ENCODE peak calls at places on chromosomes 16 and 17, in six cellular contexts. D is nucleus accumbens, E is Ammon's horn, P is MV-4-11, O is neural progenitor cell, M is iris pigment epithelial cell. J is an unnamed sample.

GRCh38 chr16:80023865-80024264 is 423.3 kb upstream of the MAF start:
- DNase-seq in P (no peak), O (no peak), E (no peak), M (peak; percentile 88), D (no peak), J (peak; percentile 56)

GRCh38 chr17:75524971-75525805 is at the start of gene LLGL2:
- DNase-seq in P (peak; percentile 71), E (peak; percentile 58), M (peak; percentile 31), O (peak; percentile 95), D (peak; percentile 43), J (peak; percentile 76)

GRCh38 chr16:3882531-3882930 is 2.0 kb upstream of the CREBBP start:
- DNase-seq in D (no peak), M (no peak), E (no peak), O (no peak), P (no peak), J (no peak)

GRCh38 chr16:83441523-83441922 is 366.3 kb upstream of the HSBP1 start:
- DNase-seq in E (peak; percentile 11), M (peak; percentile 5), O (no peak), D (no peak), P (no peak), J (peak; percentile 77)

GRCh38 chr17:44473367-44473766 is 29.8 kb downstream of the GPATCH8 start:
- DNase-seq in P (no peak), D (no peak), O (no peak), M (no peak), E (no peak), J (no peak)

GRCh38 chr16:27402964-27403600 is 1.1 kb downstream of the IL21R start:
- DNase-seq in P (no peak), O (no peak), E (no peak), M (no peak), D (no peak), J (no peak)

GRCh38 chr16:83245061-83245460 is 562.7 kb upstream of the HSBP1 start:
- DNase-seq in P (no peak), D (no peak), E (no peak), O (no peak), M (peak; percentile 70), J (peak; percentile 12)

GRCh38 chr17:72576289-72576759 is 455.5 kb downstream of the SOX9 start:
- DNase-seq in M (no peak), E (peak; percentile 83), D (peak; percentile 73), P (no peak), O (peak; percentile 78), J (no peak)

GRCh38 chr16:629289-630023 is 1.3 kb upstream of the WFIKKN1 start:
- DNase-seq in P (no peak), M (no peak), D (no peak), E (no peak), O (peak; percentile 91), J (no peak)

GRCh38 chr17:80018917-80019651 is 16.6 kb downstream of the TBC1D16 start:
- DNase-seq in M (no peak), P (no peak), D (no peak), E (no peak), O (no peak), J (no peak)

GRCh38 chr17:1003972-1004768 is 7.2 kb downstream of the TIMM22 start:
- DNase-seq in M (peak; percentile 29), D (no peak), O (no peak), P (peak; percentile 31), E (peak; percentile 62), J (no peak)

GRCh38 chr17:34382586-34383224 is 19.7 kb upstream of the CCL1 start:
- DNase-seq in M (no peak), P (peak; percentile 67), D (no peak), O (no peak), E (no peak), J (peak; percentile 52)

GRCh38 chr17:68794636-68795503 is 160.3 kb downstream of the ABCA8 start:
- DNase-seq in P (peak; percentile 46), O (no peak), D (peak; percentile 70), E (peak; percentile 91), M (peak; percentile 73), J (peak; percentile 37)

GRCh38 chr16:24255446-24256352 is at the start of gene CACNG3:
- DNase-seq in E (peak; percentile 62), M (peak; percentile 26), P (peak; percentile 40), D (peak; percentile 53), O (peak; percentile 99), J (peak; percentile 16)

GRCh38 chr17:42337442-42337841 is 49.1 kb downstream of the STAT5A start:
- DNase-seq in D (no peak), M (no peak), P (peak; percentile 97), O (no peak), E (no peak), J (no peak)

GRCh38 chr16:80875616-80876015 is 71.2 kb upstream of the CDYL2 start:
- DNase-seq in M (peak; percentile 3), O (no peak), D (no peak), P (no peak), E (no peak), J (peak; percentile 37)

GRCh38 chr16:721765-722481 is 977 bp downstream of the ANTKMT start:
- DNase-seq in E (no peak), P (no peak), O (no peak), D (no peak), M (no peak), J (no peak)

GRCh38 chr16:89132194-89133005 is 38.7 kb downstream of the ACSF3 start:
- DNase-seq in O (no peak), D (no peak), M (no peak), E (no peak), P (no peak), J (no peak)

GRCh38 chr16:14181371-14182050 is 110.4 kb downstream of the MRTFB start:
- DNase-seq in E (no peak), P (peak; percentile 35), D (no peak), O (no peak), M (peak; percentile 93), J (peak; percentile 46)

GRCh38 chr16:28623172-28623711 is 13.4 kb upstream of the SULT1A1 start:
- DNase-seq in D (peak; percentile 52), M (no peak), O (no peak), P (no peak), E (peak; percentile 61), J (no peak)

GRCh38 chr16:46948548-46949166 is 24.8 kb downstream of the DNAJA2 start:
- DNase-seq in E (no peak), M (no peak), O (no peak), P (no peak), D (no peak), J (no peak)

GRCh38 chr16:65532218-65532617 is 410.4 kb upstream of the CDH11 start:
- DNase-seq in M (no peak), O (peak; percentile 16), E (no peak), D (no peak), P (no peak), J (peak; percentile 47)

GRCh38 chr16:49024016-49024415 is 257.6 kb downstream of the CBLN1 start:
- DNase-seq in P (no peak), E (no peak), D (no peak), M (no peak), O (no peak), J (no peak)

GRCh38 chr16:80602894-80603293 is 62.1 kb downstream of the DYNLRB2 start:
- DNase-seq in P (no peak), O (no peak), E (no peak), M (no peak), D (no peak), J (peak; percentile 52)

GRCh38 chr17:38922538-38923291 is 2.7 kb upstream of the LASP1NB start:
- DNase-seq in M (peak; percentile 65), P (no peak), E (peak; percentile 75), D (no peak), O (peak; percentile 83), J (peak; percentile 68)